ENCODE peak calls at places on chromosome 2, in eight cellular contexts. One of them, this sample, is unnamed.

GRCh38 chr2:176423819-176424218 is 154.6 kb downstream of the MTX2 start:
- DNase-seq in Caco-2: no peak
- DNase-seq in effector memory CD4-positive, alpha-beta T cell: no peak
- DNase-seq in fibroblast of pulmonary artery: no peak
- DNase-seq in LNCaP clone FGC: peak
- DNase-seq in kidney epithelial cell: no peak
- DNase-seq in pancreas: no peak
- DNase-seq in epithelial cell of proximal tubule: no peak
- DNase-seq in this sample: no peak

GRCh38 chr2:207459990-207460757 is 69.6 kb upstream of the CREB1 start:
- DNase-seq in LNCaP clone FGC: no peak
- DNase-seq in effector memory CD4-positive, alpha-beta T cell: no peak
- DNase-seq in fibroblast of pulmonary artery: no peak
- DNase-seq in Caco-2: no peak
- DNase-seq in pancreas: no peak
- DNase-seq in kidney epithelial cell: no peak
- DNase-seq in epithelial cell of proximal tubule: no peak
- DNase-seq in this sample: no peak

GRCh38 chr2:36696533-36696932 is at the start of gene VIT:
- DNase-seq in pancreas: no peak
- DNase-seq in effector memory CD4-positive, alpha-beta T cell: no peak
- DNase-seq in fibroblast of pulmonary artery: peak
- DNase-seq in Caco-2: no peak
- DNase-seq in kidney epithelial cell: no peak
- DNase-seq in epithelial cell of proximal tubule: no peak
- DNase-seq in LNCaP clone FGC: no peak
- DNase-seq in this sample: no peak

GRCh38 chr2:172285010-172285621 is 142.3 kb upstream of the ITGA6 start:
- DNase-seq in kidney epithelial cell: no peak
- DNase-seq in pancreas: no peak
- DNase-seq in LNCaP clone FGC: no peak
- DNase-seq in fibroblast of pulmonary artery: peak
- DNase-seq in effector memory CD4-positive, alpha-beta T cell: no peak
- DNase-seq in Caco-2: no peak
- DNase-seq in epithelial cell of proximal tubule: no peak
- DNase-seq in this sample: peak

GRCh38 chr2:143226714-143227541 is 97.7 kb downstream of the ARHGAP15 start:
- DNase-seq in Caco-2: no peak
- DNase-seq in epithelial cell of proximal tubule: no peak
- DNase-seq in kidney epithelial cell: no peak
- DNase-seq in pancreas: no peak
- DNase-seq in LNCaP clone FGC: no peak
- DNase-seq in effector memory CD4-positive, alpha-beta T cell: no peak
- DNase-seq in fibroblast of pulmonary artery: no peak
- DNase-seq in this sample: no peak

GRCh38 chr2:43225093-43225787 is 1.2 kb downstream of the ZFP36L2 start:
- DNase-seq in fibroblast of pulmonary artery: peak
- DNase-seq in kidney epithelial cell: no peak
- DNase-seq in effector memory CD4-positive, alpha-beta T cell: peak
- DNase-seq in LNCaP clone FGC: no peak
- DNase-seq in pancreas: peak
- DNase-seq in Caco-2: peak
- DNase-seq in epithelial cell of proximal tubule: no peak
- DNase-seq in this sample: no peak

GRCh38 chr2:56291711-56292110 is 107.9 kb downstream of the CCDC85A start:
- DNase-seq in pancreas: no peak
- DNase-seq in Caco-2: no peak
- DNase-seq in fibroblast of pulmonary artery: no peak
- DNase-seq in LNCaP clone FGC: no peak
- DNase-seq in kidney epithelial cell: no peak
- DNase-seq in effector memory CD4-positive, alpha-beta T cell: no peak
- DNase-seq in epithelial cell of proximal tubule: no peak
- DNase-seq in this sample: no peak

GRCh38 chr2:199085201-199085750 is 372.5 kb downstream of the SATB2 start:
- DNase-seq in effector memory CD4-positive, alpha-beta T cell: no peak
- DNase-seq in fibroblast of pulmonary artery: no peak
- DNase-seq in pancreas: no peak
- DNase-seq in epithelial cell of proximal tubule: no peak
- DNase-seq in Caco-2: no peak
- DNase-seq in LNCaP clone FGC: no peak
- DNase-seq in kidney epithelial cell: no peak
- DNase-seq in this sample: no peak

GRCh38 chr2:28152585-28153284 is 239.9 kb upstream of the FOSL2 start:
- DNase-seq in pancreas: no peak
- DNase-seq in Caco-2: no peak
- DNase-seq in effector memory CD4-positive, alpha-beta T cell: no peak
- DNase-seq in epithelial cell of proximal tubule: peak
- DNase-seq in fibroblast of pulmonary artery: peak
- DNase-seq in LNCaP clone FGC: no peak
- DNase-seq in kidney epithelial cell: peak
- DNase-seq in this sample: no peak

GRCh38 chr2:150135223-150135883 is 352.1 kb downstream of the RND3 start:
- DNase-seq in LNCaP clone FGC: no peak
- DNase-seq in epithelial cell of proximal tubule: peak
- DNase-seq in effector memory CD4-positive, alpha-beta T cell: no peak
- DNase-seq in pancreas: no peak
- DNase-seq in Caco-2: no peak
- DNase-seq in fibroblast of pulmonary artery: no peak
- DNase-seq in kidney epithelial cell: no peak
- DNase-seq in this sample: no peak

GRCh38 chr2:16386000-16386399 is 279.6 kb downstream of the CYRIA start:
- DNase-seq in kidney epithelial cell: no peak
- DNase-seq in pancreas: no peak
- DNase-seq in epithelial cell of proximal tubule: no peak
- DNase-seq in LNCaP clone FGC: no peak
- DNase-seq in effector memory CD4-positive, alpha-beta T cell: no peak
- DNase-seq in Caco-2: no peak
- DNase-seq in fibroblast of pulmonary artery: no peak
- DNase-seq in this sample: no peak

GRCh38 chr2:171909261-171909660 is 13.0 kb upstream of the HAT1 start:
- DNase-seq in fibroblast of pulmonary artery: no peak
- DNase-seq in pancreas: no peak
- DNase-seq in effector memory CD4-positive, alpha-beta T cell: no peak
- DNase-seq in kidney epithelial cell: no peak
- DNase-seq in epithelial cell of proximal tubule: no peak
- DNase-seq in LNCaP clone FGC: no peak
- DNase-seq in Caco-2: no peak
- DNase-seq in this sample: no peak

GRCh38 chr2:229178706-229179105 is 92.4 kb downstream of the PID1 start:
- DNase-seq in LNCaP clone FGC: no peak
- DNase-seq in kidney epithelial cell: no peak
- DNase-seq in Caco-2: no peak
- DNase-seq in effector memory CD4-positive, alpha-beta T cell: no peak
- DNase-seq in epithelial cell of proximal tubule: no peak
- DNase-seq in fibroblast of pulmonary artery: no peak
- DNase-seq in pancreas: no peak
- DNase-seq in this sample: no peak

GRCh38 chr2:25035537-25036220 is 6.2 kb upstream of the EFR3B start:
- DNase-seq in Caco-2: no peak
- DNase-seq in pancreas: no peak
- DNase-seq in LNCaP clone FGC: no peak
- DNase-seq in epithelial cell of proximal tubule: no peak
- DNase-seq in kidney epithelial cell: no peak
- DNase-seq in fibroblast of pulmonary artery: no peak
- DNase-seq in effector memory CD4-positive, alpha-beta T cell: no peak
- DNase-seq in this sample: no peak

DNA sequence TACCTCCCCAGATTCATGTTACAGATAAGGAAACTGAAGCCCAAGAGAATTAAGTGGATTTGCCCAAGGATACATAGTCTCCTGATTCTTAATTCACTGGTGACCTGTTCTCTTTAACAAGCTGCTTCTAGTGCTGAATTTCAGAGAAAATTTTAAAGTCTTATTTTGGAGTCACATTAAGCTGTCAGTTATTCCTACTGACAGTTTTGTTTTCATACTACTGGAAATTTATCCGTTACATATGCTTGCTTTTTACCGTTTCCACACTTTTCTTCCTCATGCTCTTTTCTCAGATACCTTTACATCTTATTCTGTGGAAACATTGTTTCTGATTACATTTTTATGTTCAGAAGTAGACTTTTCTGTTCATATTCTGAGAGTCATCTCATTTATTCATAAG is 1.3 kb downstream of the MOB4 start:
- DNase-seq in kidney epithelial cell: no peak
- DNase-seq in effector memory CD4-positive, alpha-beta T cell: no peak
- DNase-seq in epithelial cell of proximal tubule: no peak
- DNase-seq in LNCaP clone FGC: no peak
- DNase-seq in pancreas: no peak
- DNase-seq in fibroblast of pulmonary artery: no peak
- DNase-seq in Caco-2: no peak
- DNase-seq in this sample: no peak
- H3K4me3 ChIP-seq in kidney epithelial cell: peak
- H3K4me3 ChIP-seq in effector memory CD4-positive, alpha-beta T cell: peak
- H3K4me3 ChIP-seq in epithelial cell of proximal tubule: peak
- H3K4me3 ChIP-seq in LNCaP clone FGC: peak
- H3K4me3 ChIP-seq in pancreas: peak
- H3K4me3 ChIP-seq in fibroblast of pulmonary artery: peak
- H3K4me3 ChIP-seq in Caco-2: peak
- H3K4me3 ChIP-seq in this sample: peak

GRCh38 chr2:163347982-163348842 is 387.6 kb downstream of the FIGN start:
- DNase-seq in fibroblast of pulmonary artery: peak
- DNase-seq in effector memory CD4-positive, alpha-beta T cell: no peak
- DNase-seq in LNCaP clone FGC: no peak
- DNase-seq in epithelial cell of proximal tubule: peak
- DNase-seq in kidney epithelial cell: peak
- DNase-seq in pancreas: peak
- DNase-seq in Caco-2: peak
- DNase-seq in this sample: peak

GRCh38 chr2:163351966-163352365 is 383.8 kb downstream of the FIGN start:
- DNase-seq in LNCaP clone FGC: no peak
- DNase-seq in Caco-2: no peak
- DNase-seq in epithelial cell of proximal tubule: no peak
- DNase-seq in fibroblast of pulmonary artery: no peak
- DNase-seq in kidney epithelial cell: no peak
- DNase-seq in effector memory CD4-positive, alpha-beta T cell: no peak
- DNase-seq in pancreas: no peak
- DNase-seq in this sample: no peak

GRCh38 chr2:163343316-163343715 is 392.5 kb downstream of the FIGN start:
- DNase-seq in pancreas: no peak
- DNase-seq in kidney epithelial cell: no peak
- DNase-seq in Caco-2: no peak
- DNase-seq in epithelial cell of proximal tubule: no peak
- DNase-seq in effector memory CD4-positive, alpha-beta T cell: no peak
- DNase-seq in fibroblast of pulmonary artery: no peak
- DNase-seq in LNCaP clone FGC: no peak
- DNase-seq in this sample: no peak

GRCh38 chr2:163345795-163346573 is 389.8 kb downstream of the FIGN start:
- DNase-seq in fibroblast of pulmonary artery: peak
- DNase-seq in pancreas: no peak
- DNase-seq in LNCaP clone FGC: peak
- DNase-seq in effector memory CD4-positive, alpha-beta T cell: no peak
- DNase-seq in kidney epithelial cell: no peak
- DNase-seq in Caco-2: no peak
- DNase-seq in epithelial cell of proximal tubule: peak
- DNase-seq in this sample: no peak

DNA sequence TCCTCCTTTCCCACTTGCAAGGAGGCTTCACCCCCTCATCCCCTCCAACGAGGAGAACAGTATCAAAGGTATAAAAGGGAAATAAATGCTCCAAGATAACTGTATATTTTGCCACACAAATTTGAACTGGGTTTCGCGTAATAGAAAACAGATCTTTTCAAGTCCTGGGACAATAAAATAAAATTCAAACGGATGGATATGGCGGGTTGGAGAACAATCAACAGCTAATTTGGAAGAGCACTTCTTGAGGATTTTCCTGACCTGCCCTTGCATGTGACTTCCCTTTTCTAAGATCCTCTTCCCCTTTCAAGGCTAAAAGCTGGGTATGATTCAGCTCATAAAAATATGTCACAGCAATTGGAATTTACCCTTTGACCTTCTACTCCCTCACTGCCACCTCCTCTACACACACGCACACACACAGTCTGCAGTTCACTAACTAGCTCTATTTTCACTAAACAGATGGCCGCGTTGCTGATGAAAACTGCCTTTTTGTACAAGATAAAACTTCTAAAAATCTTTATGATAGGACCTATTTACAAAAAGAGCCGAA is 386.9 kb downstream of the FIGN start:
- DNase-seq in epithelial cell of proximal tubule: peak
- DNase-seq in kidney epithelial cell: peak
- DNase-seq in LNCaP clone FGC: no peak
- DNase-seq in pancreas: no peak
- DNase-seq in Caco-2: peak
- DNase-seq in fibroblast of pulmonary artery: peak
- DNase-seq in effector memory CD4-positive, alpha-beta T cell: no peak
- DNase-seq in this sample: no peak
- H3K4me3 ChIP-seq in epithelial cell of proximal tubule: peak
- H3K4me3 ChIP-seq in kidney epithelial cell: no peak
- H3K4me3 ChIP-seq in LNCaP clone FGC: no peak
- H3K4me3 ChIP-seq in pancreas: no peak
- H3K4me3 ChIP-seq in Caco-2: no peak
- H3K4me3 ChIP-seq in fibroblast of pulmonary artery: peak
- H3K4me3 ChIP-seq in effector memory CD4-positive, alpha-beta T cell: no peak
- H3K4me3 ChIP-seq in this sample: no peak

GRCh38 chr2:152471013-152471412 is 136.0 kb downstream of the FMNL2 start:
- DNase-seq in effector memory CD4-positive, alpha-beta T cell: no peak
- DNase-seq in fibroblast of pulmonary artery: no peak
- DNase-seq in Caco-2: no peak
- DNase-seq in kidney epithelial cell: no peak
- DNase-seq in LNCaP clone FGC: no peak
- DNase-seq in pancreas: no peak
- DNase-seq in epithelial cell of proximal tubule: no peak
- DNase-seq in this sample: no peak

GRCh38 chr2:152471499-152471898 is 136.5 kb downstream of the FMNL2 start:
- DNase-seq in pancreas: no peak
- DNase-seq in kidney epithelial cell: no peak
- DNase-seq in LNCaP clone FGC: no peak
- DNase-seq in Caco-2: no peak
- DNase-seq in fibroblast of pulmonary artery: no peak
- DNase-seq in epithelial cell of proximal tubule: no peak
- DNase-seq in effector memory CD4-positive, alpha-beta T cell: no peak
- DNase-seq in this sample: no peak

GRCh38 chr2:152466925-152467676 is 132.1 kb downstream of the FMNL2 start:
- DNase-seq in effector memory CD4-positive, alpha-beta T cell: no peak
- DNase-seq in fibroblast of pulmonary artery: peak
- DNase-seq in LNCaP clone FGC: no peak
- DNase-seq in epithelial cell of proximal tubule: no peak
- DNase-seq in pancreas: no peak
- DNase-seq in Caco-2: no peak
- DNase-seq in kidney epithelial cell: no peak
- DNase-seq in this sample: no peak

GRCh38 chr2:152467677-152468406 is 132.9 kb downstream of the FMNL2 start:
- DNase-seq in pancreas: no peak
- DNase-seq in Caco-2: no peak
- DNase-seq in kidney epithelial cell: no peak
- DNase-seq in fibroblast of pulmonary artery: no peak
- DNase-seq in effector memory CD4-positive, alpha-beta T cell: no peak
- DNase-seq in epithelial cell of proximal tubule: no peak
- DNase-seq in LNCaP clone FGC: peak
- DNase-seq in this sample: no peak

GRCh38 chr2:152468832-152469692 is 134.1 kb downstream of the FMNL2 start:
- DNase-seq in epithelial cell of proximal tubule: no peak
- DNase-seq in LNCaP clone FGC: no peak
- DNase-seq in fibroblast of pulmonary artery: peak
- DNase-seq in kidney epithelial cell: no peak
- DNase-seq in Caco-2: no peak
- DNase-seq in pancreas: no peak
- DNase-seq in effector memory CD4-positive, alpha-beta T cell: no peak
- DNase-seq in this sample: no peak
- H3K4me3 ChIP-seq in epithelial cell of proximal tubule: no peak
- H3K4me3 ChIP-seq in LNCaP clone FGC: no peak
- H3K4me3 ChIP-seq in fibroblast of pulmonary artery: peak
- H3K4me3 ChIP-seq in kidney epithelial cell: no peak
- H3K4me3 ChIP-seq in Caco-2: no peak
- H3K4me3 ChIP-seq in pancreas: no peak
- H3K4me3 ChIP-seq in effector memory CD4-positive, alpha-beta T cell: no peak
- H3K4me3 ChIP-seq in this sample: no peak

GRCh38 chr2:120736955-120737801 is 1.5 kb downstream of the GLI2 start:
- DNase-seq in LNCaP clone FGC: no peak
- DNase-seq in pancreas: peak
- DNase-seq in epithelial cell of proximal tubule: no peak
- DNase-seq in effector memory CD4-positive, alpha-beta T cell: no peak
- DNase-seq in kidney epithelial cell: no peak
- DNase-seq in Caco-2: no peak
- DNase-seq in fibroblast of pulmonary artery: peak
- DNase-seq in this sample: peak
- H3K4me3 ChIP-seq in LNCaP clone FGC: peak
- H3K4me3 ChIP-seq in pancreas: peak
- H3K4me3 ChIP-seq in epithelial cell of proximal tubule: peak
- H3K4me3 ChIP-seq in effector memory CD4-positive, alpha-beta T cell: no peak
- H3K4me3 ChIP-seq in kidney epithelial cell: peak
- H3K4me3 ChIP-seq in Caco-2: peak
- H3K4me3 ChIP-seq in fibroblast of pulmonary artery: peak
- H3K4me3 ChIP-seq in this sample: peak